ENCODE peak calls at places on chromosome 5, in four cellular contexts. One of them, this sample, is unnamed.

GRCh38 chr5:17228833-17229291 is 11.4 kb downstream of the BASP1 start:
- DNase-seq in CD8-positive, alpha-beta memory T cell: no peak
- DNase-seq in adrenal gland: no peak
- DNase-seq in prostate gland: peak; percentile 53
- DNase-seq in this sample: peak; percentile 13

GRCh38 chr5:137345396-137345795 is 153.7 kb downstream of the SPOCK1 start:
- DNase-seq in prostate gland: no peak
- DNase-seq in adrenal gland: no peak
- DNase-seq in CD8-positive, alpha-beta memory T cell: no peak
- DNase-seq in this sample: no peak

GRCh38 chr5:143105216-143105905 is 298.1 kb downstream of the NR3C1 start:
- DNase-seq in CD8-positive, alpha-beta memory T cell: no peak
- DNase-seq in adrenal gland: no peak
- DNase-seq in prostate gland: no peak
- DNase-seq in this sample: no peak

GRCh38 chr5:157544623-157544989 is 31.0 kb downstream of the ADAM19 start:
- DNase-seq in adrenal gland: no peak
- DNase-seq in prostate gland: no peak
- DNase-seq in CD8-positive, alpha-beta memory T cell: no peak
- DNase-seq in this sample: no peak

GRCh38 chr5:113090336-113091106 is 113.9 kb downstream of the DCP2 start:
- DNase-seq in adrenal gland: no peak
- DNase-seq in prostate gland: peak; percentile 42
- DNase-seq in CD8-positive, alpha-beta memory T cell: no peak
- DNase-seq in this sample: no peak

GRCh38 chr5:89338935-89339334 is 456.0 kb upstream of the MEF2C start:
- DNase-seq in CD8-positive, alpha-beta memory T cell: no peak
- DNase-seq in adrenal gland: no peak
- DNase-seq in prostate gland: no peak
- DNase-seq in this sample: no peak

GRCh38 chr5:52177193-52177592 is 610.5 kb upstream of the ITGA1 start:
- DNase-seq in CD8-positive, alpha-beta memory T cell: no peak
- DNase-seq in adrenal gland: no peak
- DNase-seq in prostate gland: no peak
- DNase-seq in this sample: no peak

GRCh38 chr5:75049581-75050274 is 2.6 kb downstream of the GCNT4 start:
- DNase-seq in prostate gland: peak; percentile 28
- DNase-seq in CD8-positive, alpha-beta memory T cell: peak; percentile 50
- DNase-seq in adrenal gland: peak; percentile 65
- DNase-seq in this sample: peak; percentile 43

GRCh38 chr5:122053181-122054109 is 24.6 kb downstream of the LOX start:
- DNase-seq in CD8-positive, alpha-beta memory T cell: no peak
- DNase-seq in prostate gland: no peak
- DNase-seq in adrenal gland: peak; percentile 5
- DNase-seq in this sample: peak; percentile 96

GRCh38 chr5:82365026-82365425 is 86.9 kb upstream of the RPS23 start:
- DNase-seq in adrenal gland: no peak
- DNase-seq in prostate gland: no peak
- DNase-seq in CD8-positive, alpha-beta memory T cell: no peak
- DNase-seq in this sample: no peak

GRCh38 chr5:35990524-35990923 is 666 bp downstream of the UGT3A1 start:
- DNase-seq in prostate gland: no peak
- DNase-seq in CD8-positive, alpha-beta memory T cell: no peak
- DNase-seq in adrenal gland: no peak
- DNase-seq in this sample: no peak

GRCh38 chr5:74643160-74643562 is 2.6 kb upstream of the ENC1 start:
- DNase-seq in adrenal gland: peak; percentile 47
- DNase-seq in CD8-positive, alpha-beta memory T cell: no peak
- DNase-seq in prostate gland: no peak
- DNase-seq in this sample: no peak

GRCh38 chr5:97550818-97551217 is 367.8 kb upstream of the RIOK2 start:
- DNase-seq in adrenal gland: no peak
- DNase-seq in CD8-positive, alpha-beta memory T cell: no peak
- DNase-seq in prostate gland: no peak
- DNase-seq in this sample: no peak

GRCh38 chr5:37717613-37718431 is 122.0 kb downstream of the GDNF start:
- DNase-seq in adrenal gland: peak; percentile 65
- DNase-seq in CD8-positive, alpha-beta memory T cell: no peak
- DNase-seq in prostate gland: peak; percentile 85
- DNase-seq in this sample: peak; percentile 17

GRCh38 chr5:43244823-43245565 is 53.0 kb downstream of the NIM1K start:
- DNase-seq in CD8-positive, alpha-beta memory T cell: no peak
- DNase-seq in prostate gland: no peak
- DNase-seq in adrenal gland: no peak
- DNase-seq in this sample: no peak

GRCh38 chr5:159195775-159196174 is 13.6 kb downstream of the RNF145 start:
- DNase-seq in adrenal gland: no peak
- DNase-seq in prostate gland: no peak
- DNase-seq in CD8-positive, alpha-beta memory T cell: no peak
- DNase-seq in this sample: no peak

GRCh38 chr5:34535433-34535832 is 120.7 kb upstream of the RAI14 start:
- DNase-seq in prostate gland: no peak
- DNase-seq in adrenal gland: no peak
- DNase-seq in CD8-positive, alpha-beta memory T cell: no peak
- DNase-seq in this sample: no peak
- H3K27ac ChIP-seq in prostate gland: no peak overlapping the region
- H3K27ac ChIP-seq in adrenal gland: no peak overlapping the region
- H3K27ac ChIP-seq in CD8-positive, alpha-beta memory T cell: no peak overlapping the region
- H3K27ac ChIP-seq in this sample: no peak overlapping the region

DNA sequence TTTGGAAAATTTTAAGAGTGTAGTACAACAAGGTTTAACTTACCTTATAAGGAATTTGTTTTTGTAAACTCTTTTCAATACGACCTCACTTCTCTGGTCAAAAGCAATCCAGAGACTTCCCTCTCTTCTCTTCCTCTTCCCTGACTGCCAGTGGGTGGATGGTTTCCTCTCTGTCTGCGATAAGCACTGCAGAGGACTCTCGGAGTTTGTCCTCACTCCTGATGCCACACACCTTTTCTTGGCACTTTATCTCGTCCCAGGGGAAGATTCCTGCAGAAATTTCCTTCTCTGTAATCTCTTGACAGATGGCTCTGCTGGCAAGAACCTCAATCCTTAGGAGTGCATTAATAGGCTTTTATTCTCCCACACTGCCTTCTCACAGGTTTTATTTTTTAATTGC is 641.6 kb downstream of the NR2F1-AS1 start:
- DNase-seq in CD8-positive, alpha-beta memory T cell: no peak
- DNase-seq in prostate gland: no peak
- DNase-seq in adrenal gland: no peak
- DNase-seq in this sample: no peak
- H3K4me3 ChIP-seq in CD8-positive, alpha-beta memory T cell: no peak overlapping the region
- H3K4me3 ChIP-seq in prostate gland: no peak overlapping the region
- H3K4me3 ChIP-seq in adrenal gland: no peak overlapping the region
- H3K4me3 ChIP-seq in this sample: no peak overlapping the region

GRCh38 chr5:179190851-179191505 is 130.8 kb downstream of the ZNF354C start:
- DNase-seq in CD8-positive, alpha-beta memory T cell: no peak
- DNase-seq in adrenal gland: peak; percentile 16
- DNase-seq in prostate gland: no peak
- DNase-seq in this sample: no peak
- H3K9me3 ChIP-seq in CD8-positive, alpha-beta memory T cell: no peaks in the 10 kb centered on the region
- H3K9me3 ChIP-seq in adrenal gland: no peaks in the 10 kb centered on the region
- H3K9me3 ChIP-seq in prostate gland: no peaks in the 10 kb centered on the region
- H3K9me3 ChIP-seq in this sample: no peaks in the 10 kb centered on the region

GRCh38 chr5:149371296-149371962 is 7.7 kb downstream of the IL17B start:
- DNase-seq in adrenal gland: peak; percentile 76
- DNase-seq in CD8-positive, alpha-beta memory T cell: peak; percentile 53
- DNase-seq in prostate gland: no peak
- DNase-seq in this sample: peak; percentile 60
- H3K27ac ChIP-seq in adrenal gland: no peak overlapping the region
- H3K27ac ChIP-seq in CD8-positive, alpha-beta memory T cell: no peak overlapping the region
- H3K27ac ChIP-seq in prostate gland: no peak overlapping the region
- H3K27ac ChIP-seq in this sample: no peak overlapping the region

This sample was measured in thyroid gland.